ENCODE peak calls at places on chromosomes 11 and 22, in five cellular contexts. W, L, P, G and O are unnamed samples.

GRCh38 chr11:71129624-71130023 is 122.8 kb downstream of the SHANK2 start:
- DNase-seq in W (no peak), L (peak; percentile 27), P (no peak), G (no peak), O (no peak)

GRCh38 chr11:117589024-117589423 is 208.0 kb downstream of the DSCAML1 start:
- DNase-seq in W (no peak), L (no peak), P (no peak), G (no peak), O (no peak)

GRCh38 chr11:298406-299065 is 790 bp downstream of the IFITM5 start:
- DNase-seq in W (no peak), L (no peak), P (no peak), G (no peak), O (peak; percentile 9)

GRCh38 chr11:17780668-17781067 is 46.1 kb downstream of the KCNC1 start:
- DNase-seq in W (no peak), L (no peak), P (no peak), G (no peak), O (no peak)

GRCh38 chr11:71963468-71963867 is 34.6 kb downstream of the RNF121 start:
- DNase-seq in W (no peak), L (no peak), P (no peak), G (no peak), O (no peak)

GRCh38 chr11:57309106-57310059 is 15.4 kb downstream of the TNKS1BP1 start:
- DNase-seq in W (no peak), L (no peak), P (no peak), G (no peak), O (no peak)

GRCh38 chr11:64642876-64643257 is 51.8 kb downstream of the SLC22A12 start:
- DNase-seq in W (no peak), L (no peak), P (no peak), G (no peak), O (no peak)

GRCh38 chr11:73189723-73190556 is 28.1 kb upstream of the P2RY2 start:
- DNase-seq in W (no peak), L (no peak), P (no peak), G (no peak), O (no peak)

GRCh38 chr22:37663521-37664140 is 5.1 kb downstream of the PDXP start:
- DNase-seq in W (no peak), L (no peak), P (no peak), G (no peak), O (no peak)

DNA sequence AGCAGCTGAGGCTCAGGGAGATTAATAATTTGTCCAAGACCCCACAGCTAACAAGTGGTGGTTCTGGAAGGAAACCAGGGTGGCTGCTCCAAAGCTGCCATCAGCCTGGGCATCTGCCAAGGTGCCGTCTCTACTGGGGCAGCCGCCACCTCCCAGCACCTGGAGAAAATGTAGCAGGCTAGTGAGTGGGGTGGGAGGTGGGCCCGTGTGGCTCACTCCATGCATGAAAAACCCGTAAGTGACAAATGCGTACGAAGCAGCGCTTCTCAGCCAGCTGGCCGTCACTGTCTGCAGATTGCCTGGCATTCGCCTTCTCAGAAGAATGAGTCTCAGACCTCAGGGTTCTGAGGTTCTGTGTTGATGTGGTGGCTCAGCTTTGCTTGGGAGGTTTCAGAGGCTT is 976.8 kb downstream of the TBC1D22A start:
- DNase-seq in W (no peak), L (no peak), P (no peak), G (no peak), O (no peak)
- H3K9me3 ChIP-seq in W (peaks cover 3% of the 10 kb centered on the region), L (no peaks in the 10 kb centered on the region), P (no peaks in the 10 kb centered on the region), G (no peaks in the 10 kb centered on the region), O (no peaks in the 10 kb centered on the region)

GRCh38 chr11:114604179-114604813 is 8.7 kb upstream of the NXPE4 start:
- DNase-seq in W (no peak), L (no peak), P (no peak), G (no peak), O (no peak)

GRCh38 chr11:114605370-114605769 is 9.8 kb upstream of the NXPE4 start:
- DNase-seq in W (no peak), L (no peak), P (no peak), G (no peak), O (no peak)

GRCh38 chr11:114607753-114608459 is 12.3 kb upstream of the NXPE4 start:
- DNase-seq in W (no peak), L (no peak), P (no peak), G (no peak), O (no peak)

GRCh38 chr11:114604886-114605285 is 9.3 kb upstream of the NXPE4 start:
- DNase-seq in W (no peak), L (no peak), P (no peak), G (no peak), O (no peak)

DNA sequence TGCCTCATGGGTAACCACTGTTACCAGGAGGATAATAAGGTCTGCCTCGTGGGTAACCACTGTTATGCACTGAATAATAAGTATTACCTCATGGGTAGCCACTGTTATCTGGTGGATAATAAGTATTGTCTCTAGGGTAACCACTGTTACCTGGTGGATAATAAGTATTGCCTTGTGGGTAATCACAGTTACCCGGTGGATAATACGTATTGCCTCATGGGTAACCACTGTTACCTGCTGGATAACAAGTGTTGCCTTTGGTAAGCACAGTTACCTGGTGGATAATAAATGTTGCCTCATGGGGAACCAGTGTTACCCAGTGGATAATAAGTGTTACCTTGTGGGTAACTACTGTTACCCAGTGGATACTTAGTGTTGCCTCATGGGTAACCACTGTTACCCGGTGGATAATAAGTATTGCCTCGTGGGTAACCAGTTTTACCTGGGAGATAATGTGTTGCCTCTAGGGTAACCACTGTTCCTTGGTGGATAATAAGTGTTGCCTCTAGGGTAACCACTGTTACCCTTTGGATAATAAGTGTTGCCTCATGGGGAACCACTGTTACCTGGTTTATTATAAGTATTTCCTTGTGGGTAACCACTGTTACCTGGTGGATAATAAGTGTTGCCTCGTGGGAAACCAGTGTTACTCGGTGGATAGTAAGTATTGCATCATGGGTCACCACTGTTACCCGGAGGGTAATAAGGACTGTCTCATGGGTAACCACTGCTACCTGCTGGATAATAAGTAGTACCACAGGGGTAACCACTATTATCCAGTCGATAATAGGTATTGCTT is 10.6 kb upstream of the NXPE4 start:
- DNase-seq in W (no peak), L (no peak), P (no peak), G (no peak), O (no peak)
- H3K9me3 ChIP-seq in W (peaks cover 6% of the 10 kb centered on the region), L (no peaks in the 10 kb centered on the region), P (no peaks in the 10 kb centered on the region), G (no peaks in the 10 kb centered on the region), O (peaks cover 3% of the 10 kb centered on the region)

GRCh38 chr11:42138454-42138853 is 679.0 kb upstream of the LRRC4C start:
- DNase-seq in W (no peak), L (no peak), P (no peak), G (no peak), O (no peak)
- H3K9me3 ChIP-seq in W (no peaks in the 10 kb centered on the region), L (no peaks in the 10 kb centered on the region), P (no peaks in the 10 kb centered on the region), G (no peaks in the 10 kb centered on the region), O (no peaks in the 10 kb centered on the region)

GRCh38 chr22:27573992-27574391 is 227.6 kb downstream of the MN1 start:
- DNase-seq in W (no peak), L (no peak), P (no peak), G (no peak), O (no peak)
- H3K9me3 ChIP-seq in W (no peaks in the 10 kb centered on the region), L (no peaks in the 10 kb centered on the region), P (no peaks in the 10 kb centered on the region), G (no peaks in the 10 kb centered on the region), O (no peaks in the 10 kb centered on the region)

GRCh38 chr11:108210441-108210840 is 12.0 kb downstream of the NPAT start:
- DNase-seq in W (no peak), L (no peak), P (no peak), G (no peak), O (no peak)
- H3K9me3 ChIP-seq in W (peaks cover 12% of the 10 kb centered on the region), L (no peaks in the 10 kb centered on the region), P (no peaks in the 10 kb centered on the region), G (no peaks in the 10 kb centered on the region), O (peaks cover 4% of the 10 kb centered on the region)